ENCODE peak calls at places on chromosomes 5 and 9, in seven cellular contexts. One of them, this sample, is unnamed.

GRCh38 chr5:147427784-147428401 is 82.0 kb downstream of the DPYSL3 start:
- DNase-seq in HL-60: no peak
- DNase-seq in upper lobe of right lung: no peak
- DNase-seq in colonic mucosa: no peak
- DNase-seq in tibial nerve: no peak
- DNase-seq in cardiac muscle cell: peak; percentile 71
- DNase-seq in IMR-90: peak; percentile 60
- DNase-seq in this sample: peak; percentile 43

GRCh38 chr5:142976861-142977260 is 206.7 kb downstream of the ARHGAP26 start:
- DNase-seq in HL-60: peak; percentile 32
- DNase-seq in upper lobe of right lung: no peak
- DNase-seq in colonic mucosa: no peak
- DNase-seq in tibial nerve: no peak
- DNase-seq in cardiac muscle cell: no peak
- DNase-seq in IMR-90: peak; percentile 29
- DNase-seq in this sample: peak; percentile 55

GRCh38 chr5:173256800-173257199 is 21.8 kb upstream of the NKX2-5 start:
- DNase-seq in HL-60: no peak
- DNase-seq in upper lobe of right lung: no peak
- DNase-seq in colonic mucosa: no peak
- DNase-seq in tibial nerve: no peak
- DNase-seq in cardiac muscle cell: no peak
- DNase-seq in IMR-90: no peak
- DNase-seq in this sample: no peak

GRCh38 chr5:153626836-153627235 is 136.4 kb downstream of the GRIA1 start:
- DNase-seq in HL-60: no peak
- DNase-seq in upper lobe of right lung: no peak
- DNase-seq in colonic mucosa: no peak
- DNase-seq in tibial nerve: no peak
- DNase-seq in cardiac muscle cell: no peak
- DNase-seq in IMR-90: no peak
- DNase-seq in this sample: no peak

GRCh38 chr5:133199366-133199901 is 147.6 kb downstream of the HSPA4 start:
- DNase-seq in HL-60: no peak
- DNase-seq in upper lobe of right lung: no peak
- DNase-seq in colonic mucosa: no peak
- DNase-seq in tibial nerve: no peak
- DNase-seq in cardiac muscle cell: no peak
- DNase-seq in IMR-90: no peak
- DNase-seq in this sample: no peak

GRCh38 chr5:172093965-172094364 is 87.5 kb upstream of the FBXW11 start:
- DNase-seq in HL-60: no peak
- DNase-seq in upper lobe of right lung: peak; percentile 57
- DNase-seq in colonic mucosa: no peak
- DNase-seq in tibial nerve: no peak
- DNase-seq in cardiac muscle cell: peak; percentile 91
- DNase-seq in IMR-90: no peak
- DNase-seq in this sample: no peak

GRCh38 chr5:79689541-79690466 is at the start of gene CMYA5:
- DNase-seq in HL-60: no peak
- DNase-seq in upper lobe of right lung: peak; percentile 71
- DNase-seq in colonic mucosa: peak; percentile 20
- DNase-seq in tibial nerve: no peak
- DNase-seq in cardiac muscle cell: peak; percentile 44
- DNase-seq in IMR-90: peak; percentile 33
- DNase-seq in this sample: peak; percentile 53

GRCh38 chr9:136095495-136096058 is 488 bp upstream of the NACC2 start:
- DNase-seq in HL-60: no peak
- DNase-seq in upper lobe of right lung: no peak
- DNase-seq in colonic mucosa: peak; percentile 45
- DNase-seq in tibial nerve: no peak
- DNase-seq in cardiac muscle cell: peak; percentile 49
- DNase-seq in IMR-90: peak; percentile 31
- DNase-seq in this sample: peak; percentile 19

GRCh38 chr9:126482361-126483044 is 131.2 kb upstream of the LMX1B start:
- DNase-seq in HL-60: no peak
- DNase-seq in upper lobe of right lung: no peak
- DNase-seq in colonic mucosa: no peak
- DNase-seq in tibial nerve: no peak
- DNase-seq in cardiac muscle cell: peak; percentile 84
- DNase-seq in IMR-90: peak; percentile 41
- DNase-seq in this sample: no peak

GRCh38 chr5:14672508-14673394 is 8.2 kb downstream of the OTULIN start:
- DNase-seq in HL-60: no peak
- DNase-seq in upper lobe of right lung: no peak
- DNase-seq in colonic mucosa: no peak
- DNase-seq in tibial nerve: no peak
- DNase-seq in cardiac muscle cell: no peak
- DNase-seq in IMR-90: peak; percentile 35
- DNase-seq in this sample: peak; percentile 45

GRCh38 chr5:177362871-177363507 is 5.3 kb downstream of the RGS14 start:
- DNase-seq in HL-60: no peak
- DNase-seq in upper lobe of right lung: peak; percentile 86
- DNase-seq in colonic mucosa: peak; percentile 83
- DNase-seq in tibial nerve: no peak
- DNase-seq in cardiac muscle cell: peak; percentile 54
- DNase-seq in IMR-90: no peak
- DNase-seq in this sample: no peak

GRCh38 chr5:1480217-1480616 is 35.0 kb upstream of the SLC6A3 start:
- DNase-seq in HL-60: peak; percentile 65
- DNase-seq in upper lobe of right lung: peak; percentile 82
- DNase-seq in colonic mucosa: no peak
- DNase-seq in tibial nerve: no peak
- DNase-seq in cardiac muscle cell: peak; percentile 30
- DNase-seq in IMR-90: no peak
- DNase-seq in this sample: peak; percentile 18

GRCh38 chr5:79853676-79854418 is 137.2 kb downstream of the MTX3 start:
- DNase-seq in HL-60: no peak
- DNase-seq in upper lobe of right lung: no peak
- DNase-seq in colonic mucosa: no peak
- DNase-seq in tibial nerve: no peak
- DNase-seq in cardiac muscle cell: peak; percentile 6
- DNase-seq in IMR-90: peak; percentile 16
- DNase-seq in this sample: peak; percentile 70

GRCh38 chr5:179926657-179927056 is 19.0 kb upstream of the TBC1D9B start:
- DNase-seq in HL-60: no peak
- DNase-seq in upper lobe of right lung: no peak
- DNase-seq in colonic mucosa: no peak
- DNase-seq in tibial nerve: no peak
- DNase-seq in cardiac muscle cell: no peak
- DNase-seq in IMR-90: no peak
- DNase-seq in this sample: no peak

DNA sequence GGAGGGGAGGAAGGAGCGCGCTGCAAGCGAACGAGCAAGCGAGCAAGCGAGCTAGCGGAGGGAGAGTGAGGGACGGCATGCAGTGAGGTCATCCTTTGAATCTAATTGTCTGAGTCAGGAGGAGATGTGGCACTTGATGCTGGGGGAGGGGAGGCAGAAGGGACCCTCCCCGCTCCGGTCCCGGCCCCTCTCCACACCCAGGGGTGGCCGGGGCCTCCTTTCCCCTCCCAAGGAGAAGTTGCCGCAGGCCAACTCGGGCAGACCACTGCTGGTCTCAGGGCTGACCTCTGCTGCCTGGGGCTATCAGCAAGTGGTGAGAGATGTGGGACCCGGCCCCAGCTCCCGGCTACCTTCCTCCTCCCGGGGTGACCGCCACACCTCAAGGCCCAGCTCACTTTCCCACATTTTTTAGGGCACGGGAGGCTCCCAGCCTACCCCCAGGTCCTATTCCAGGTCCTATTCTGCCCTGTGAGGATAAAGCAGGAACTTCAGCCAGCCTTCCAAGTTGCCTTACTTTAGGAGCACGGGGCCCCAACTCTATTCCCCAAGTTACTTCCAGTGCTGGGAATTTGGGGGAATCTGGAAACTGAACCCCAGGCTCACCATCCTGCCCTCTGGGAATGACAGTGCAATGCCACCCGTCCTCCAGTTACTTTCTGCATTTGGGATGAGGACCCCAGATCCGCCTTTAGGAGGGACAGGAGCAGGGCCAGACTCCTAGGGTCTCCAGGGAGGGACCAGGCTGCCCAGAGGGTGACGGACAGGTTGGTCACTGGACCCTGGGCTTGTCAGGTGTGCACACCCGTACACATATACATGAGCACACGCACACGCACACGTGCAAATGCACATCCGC is 11.1 kb downstream of the CNTFR start:
- DNase-seq in HL-60: no peak
- DNase-seq in upper lobe of right lung: no peak
- DNase-seq in colonic mucosa: no peak
- DNase-seq in tibial nerve: no peak
- DNase-seq in cardiac muscle cell: peak; percentile 60
- DNase-seq in IMR-90: peak; percentile 63
- DNase-seq in this sample: peak; percentile 53
- TF ChIP-seq CTCF in HL-60: no peak
- TF ChIP-seq CTCF in upper lobe of right lung: no peak
- TF ChIP-seq CTCF in colonic mucosa: no peak
- TF ChIP-seq CTCF in tibial nerve: no peak
- TF ChIP-seq CTCF in cardiac muscle cell: no peak
- TF ChIP-seq CTCF in IMR-90: no peak
- TF ChIP-seq CTCF in this sample: no peak

DNA sequence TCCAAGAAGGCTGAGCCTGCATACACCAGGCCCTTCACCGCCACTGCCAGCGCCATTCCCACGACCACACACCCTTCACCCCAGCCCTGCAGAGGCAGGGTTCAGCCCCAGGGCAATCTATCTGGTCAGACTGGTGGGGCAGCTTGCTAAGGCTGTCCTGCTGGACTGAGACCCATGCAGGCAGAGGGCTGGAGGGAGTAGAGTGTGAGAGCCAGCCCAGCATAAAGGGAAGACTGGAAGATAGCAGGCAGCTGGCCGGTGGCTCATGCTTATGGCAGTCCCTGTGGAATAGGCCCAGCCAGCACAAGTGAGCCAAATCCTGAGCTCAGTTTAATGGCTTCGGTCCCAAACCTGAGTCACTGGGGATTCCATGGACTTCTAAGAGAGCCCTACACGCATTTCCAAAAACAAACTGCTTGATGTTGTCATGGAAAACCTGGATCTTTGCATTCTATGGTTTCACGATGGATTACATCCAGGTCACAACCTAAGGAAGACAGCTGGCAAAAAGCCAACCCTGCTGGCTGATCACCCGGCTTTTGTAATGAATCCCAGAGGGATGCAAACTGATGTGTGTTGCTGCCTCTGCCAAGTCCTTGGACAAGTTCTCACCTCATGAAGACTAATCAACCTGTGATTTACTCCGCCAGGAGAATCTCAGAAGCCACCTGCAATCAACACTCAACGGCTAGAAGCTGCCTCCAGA is 143.7 kb downstream of the LHFPL2 start:
- DNase-seq in HL-60: no peak
- DNase-seq in upper lobe of right lung: no peak
- DNase-seq in colonic mucosa: peak; percentile 66
- DNase-seq in tibial nerve: peak; percentile 71
- DNase-seq in cardiac muscle cell: peak; percentile 99
- DNase-seq in IMR-90: peak; percentile 100
- DNase-seq in this sample: peak; percentile 100
- H3K4me3 ChIP-seq in HL-60: no peak overlapping the region
- H3K4me3 ChIP-seq in upper lobe of right lung: no peak overlapping the region
- H3K4me3 ChIP-seq in colonic mucosa: no peak overlapping the region
- H3K4me3 ChIP-seq in tibial nerve: no peak overlapping the region
- H3K4me3 ChIP-seq in cardiac muscle cell: no peak overlapping the region
- H3K4me3 ChIP-seq in IMR-90: no peak overlapping the region
- H3K4me3 ChIP-seq in this sample: no peak overlapping the region

GRCh38 chr9:6843742-6844141 is 86.0 kb downstream of the KDM4C start:
- DNase-seq in HL-60: no peak
- DNase-seq in upper lobe of right lung: no peak
- DNase-seq in colonic mucosa: no peak
- DNase-seq in tibial nerve: no peak
- DNase-seq in cardiac muscle cell: no peak
- DNase-seq in IMR-90: no peak
- DNase-seq in this sample: no peak

GRCh38 chr9:6845128-6845826 is 87.5 kb downstream of the KDM4C start:
- DNase-seq in HL-60: no peak
- DNase-seq in upper lobe of right lung: no peak
- DNase-seq in colonic mucosa: no peak
- DNase-seq in tibial nerve: no peak
- DNase-seq in cardiac muscle cell: no peak
- DNase-seq in IMR-90: no peak
- DNase-seq in this sample: no peak

GRCh38 chr9:6842584-6842947 is 84.8 kb downstream of the KDM4C start:
- DNase-seq in HL-60: no peak
- DNase-seq in upper lobe of right lung: no peak
- DNase-seq in colonic mucosa: no peak
- DNase-seq in tibial nerve: no peak
- DNase-seq in cardiac muscle cell: peak; percentile 48
- DNase-seq in IMR-90: peak; percentile 36
- DNase-seq in this sample: peak; percentile 63

DNA sequence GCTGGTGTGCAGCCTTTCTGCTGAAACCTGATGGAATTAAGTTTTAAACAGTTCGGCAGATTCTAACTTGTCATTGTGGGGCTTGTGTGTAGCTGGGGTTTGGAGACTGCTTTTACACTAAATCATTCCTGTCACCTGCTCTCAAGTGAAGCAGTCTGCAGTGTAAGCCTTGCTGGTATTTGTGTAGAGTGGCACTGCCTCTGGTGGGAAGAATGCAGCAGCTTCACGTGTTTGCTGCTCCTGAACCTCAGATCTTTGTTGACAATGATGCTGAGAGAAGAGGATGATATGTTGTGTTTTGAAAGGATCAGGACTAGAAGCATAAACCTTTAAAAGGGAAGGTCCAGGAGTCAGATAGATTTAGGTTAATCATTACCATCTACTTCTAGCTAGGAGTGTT is 88.1 kb downstream of the KDM4C start:
- DNase-seq in HL-60: no peak
- DNase-seq in upper lobe of right lung: no peak
- DNase-seq in colonic mucosa: no peak
- DNase-seq in tibial nerve: no peak
- DNase-seq in cardiac muscle cell: no peak
- DNase-seq in IMR-90: peak; percentile 27
- DNase-seq in this sample: no peak
- TF ChIP-seq CTCF in HL-60: no peak
- TF ChIP-seq CTCF in upper lobe of right lung: no peak
- TF ChIP-seq CTCF in colonic mucosa: no peak
- TF ChIP-seq CTCF in tibial nerve: no peak
- TF ChIP-seq CTCF in cardiac muscle cell: peak; percentile 36
- TF ChIP-seq CTCF in IMR-90: peak; percentile 40
- TF ChIP-seq CTCF in this sample: peak; percentile 21

DNA sequence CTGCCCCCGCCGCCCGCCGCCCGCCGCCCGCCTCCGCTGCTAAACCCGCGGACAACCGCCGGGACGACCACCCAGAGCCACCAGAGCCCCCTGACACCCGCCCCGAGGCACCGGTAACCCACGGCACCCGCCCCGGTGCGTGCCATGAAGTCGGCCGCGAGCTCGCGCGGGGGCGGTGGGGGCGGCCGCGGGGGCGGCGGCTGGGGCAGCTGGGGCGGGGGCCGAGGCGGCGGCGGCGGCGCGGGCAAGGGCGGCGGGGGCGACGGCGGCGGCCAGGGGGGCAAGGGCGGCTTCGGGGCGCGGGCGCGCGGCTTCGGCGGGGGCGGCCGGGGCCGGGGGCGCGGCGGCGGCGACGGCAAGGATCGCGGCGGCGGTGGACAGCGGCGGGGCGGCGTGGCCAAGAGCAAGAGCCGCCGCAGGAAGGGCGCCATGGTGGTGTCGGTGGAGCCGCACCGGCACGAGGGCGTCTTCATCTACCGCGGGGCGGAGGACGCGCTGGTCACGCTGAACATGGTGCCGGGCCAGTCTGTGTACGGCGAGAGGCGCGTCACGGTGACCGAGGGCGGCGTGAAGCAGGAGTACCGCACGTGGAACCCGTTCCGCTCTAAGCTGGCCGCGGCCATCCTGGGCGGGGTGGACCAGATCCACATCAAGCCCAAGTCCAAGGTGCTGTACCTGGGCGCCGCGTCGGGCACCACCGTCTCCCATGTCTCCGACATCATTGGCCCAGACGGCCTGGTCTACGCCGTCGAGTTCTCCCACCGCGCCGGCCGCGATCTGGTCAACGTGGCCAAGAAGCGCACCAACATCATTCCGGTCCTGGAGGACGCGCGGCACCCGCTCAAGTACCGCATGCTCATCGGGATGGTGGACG is 493 bp downstream of the FBLL1 start:
- DNase-seq in HL-60: no peak
- DNase-seq in upper lobe of right lung: no peak
- DNase-seq in colonic mucosa: no peak
- DNase-seq in tibial nerve: no peak
- DNase-seq in cardiac muscle cell: peak; percentile 15
- DNase-seq in IMR-90: no peak
- DNase-seq in this sample: no peak
- H3K4me3 ChIP-seq in HL-60: peak overlapping the region; percentile 38
- H3K4me3 ChIP-seq in upper lobe of right lung: peak overlapping the region; percentile 22
- H3K4me3 ChIP-seq in colonic mucosa: peak overlapping the region; percentile 32
- H3K4me3 ChIP-seq in tibial nerve: peak overlapping the region; percentile 37
- H3K4me3 ChIP-seq in cardiac muscle cell: peak overlapping the region; percentile 30
- H3K4me3 ChIP-seq in IMR-90: peak overlapping the region; percentile 41
- H3K4me3 ChIP-seq in this sample: peak overlapping the region; percentile 2